ENCODE peak calls at places on chromosome 21, in six cellular contexts. O, S, B, I, P and V are unnamed samples.

GRCh38 chr21:35481005-35481404 is 431.9 kb upstream of the RUNX1 start:
- DNase-seq in O (no peak), S (no peak), B (no peak), I (no peak), P (no peak), V (no peak)

GRCh38 chr21:45974073-45975016 is 7.2 kb upstream of the COL6A1 start:
- DNase-seq in O (no peak), S (no peak), B (no peak), I (peak; percentile 78), P (peak; percentile 37), V (peak; percentile 64)

GRCh38 chr21:39452965-39453332 is 1.2 kb downstream of the SH3BGR start:
- DNase-seq in O (no peak), S (no peak), B (no peak), I (no peak), P (no peak), V (no peak)

GRCh38 chr21:31220567-31220966 is 123.5 kb downstream of the TIAM1 start:
- DNase-seq in O (no peak), S (no peak), B (no peak), I (no peak), P (no peak), V (no peak)

GRCh38 chr21:41815652-41816582 is 49.1 kb upstream of the RIPK4 start:
- DNase-seq in O (no peak), S (no peak), B (no peak), I (no peak), P (no peak), V (no peak)

GRCh38 chr21:40516336-40516735 is 330.6 kb downstream of the DSCAM start:
- DNase-seq in O (no peak), S (no peak), B (no peak), I (no peak), P (peak; percentile 4), V (no peak)

GRCh38 chr21:32249551-32250280 is 29.1 kb downstream of the MIS18A start:
- DNase-seq in O (no peak), S (no peak), B (no peak), I (no peak), P (no peak), V (no peak)

GRCh38 chr21:46424062-46424591 is 34.6 kb upstream of the DIP2A start:
- DNase-seq in O (no peak), S (no peak), B (no peak), I (no peak), P (no peak), V (no peak)

GRCh38 chr21:14901482-14901958 is 163.3 kb downstream of the NRIP1 start:
- DNase-seq in O (no peak), S (peak; percentile 38), B (no peak), I (peak; percentile 70), P (no peak), V (peak; percentile 28)

GRCh38 chr21:46127239-46128105 is 27.9 kb downstream of the FTCD start:
- DNase-seq in O (no peak), S (no peak), B (no peak), I (no peak), P (peak; percentile 8), V (no peak)

GRCh38 chr21:46397993-46398392 is 60.7 kb upstream of the DIP2A start:
- DNase-seq in O (no peak), S (no peak), B (no peak), I (no peak), P (no peak), V (no peak)

GRCh38 chr21:46078984-46079356 is 18.9 kb upstream of the COL6A2 start:
- DNase-seq in O (no peak), S (no peak), B (no peak), I (no peak), P (no peak), V (no peak)

GRCh38 chr21:34129971-34130597 is 56.7 kb downstream of the MRPS6 start:
- DNase-seq in O (no peak), S (no peak), B (peak; percentile 13), I (peak; percentile 55), P (no peak), V (no peak)

GRCh38 chr21:42101246-42101645 is 30.1 kb downstream of the UMODL1 start:
- DNase-seq in O (no peak), S (no peak), B (no peak), I (no peak), P (no peak), V (no peak)

GRCh38 chr21:41604583-41605041 is 96.7 kb upstream of the TMPRSS2 start:
- DNase-seq in O (no peak), S (no peak), B (no peak), I (no peak), P (no peak), V (no peak)

GRCh38 chr21:39451332-39452206 is at the start of gene SH3BGR:
- DNase-seq in O (no peak), S (no peak), B (peak; percentile 35), I (no peak), P (peak; percentile 36), V (no peak)

GRCh38 chr21:29077651-29078090 is 4.2 kb upstream of the CCT8 start:
- DNase-seq in O (no peak), S (peak; percentile 47), B (no peak), I (peak; percentile 68), P (no peak), V (no peak)

GRCh38 chr21:29190920-29191319 is 60.5 kb downstream of the MAP3K7CL start:
- DNase-seq in O (no peak), S (no peak), B (no peak), I (peak; percentile 95), P (no peak), V (no peak)

GRCh38 chr21:28828981-28829380 is 163.7 kb downstream of the LTN1 start:
- DNase-seq in O (no peak), S (no peak), B (no peak), I (no peak), P (no peak), V (no peak)

GRCh38 chr21:46284077-46284644 is 1.2 kb downstream of the MCM3AP start:
- DNase-seq in O (no peak), S (no peak), B (no peak), I (no peak), P (no peak), V (no peak)

GRCh38 chr21:45901061-45901690 is 80.4 kb upstream of the COL6A1 start:
- DNase-seq in O (no peak), S (no peak), B (no peak), I (no peak), P (no peak), V (no peak)

GRCh38 chr21:33028271-33028670 is 2.5 kb downstream of the OLIG2 start:
- DNase-seq in O (no peak), S (peak; percentile 34), B (no peak), I (no peak), P (no peak), V (peak; percentile 43)

GRCh38 chr21:32021319-32022027 is 148.7 kb downstream of the HUNK start:
- DNase-seq in O (no peak), S (no peak), B (peak; percentile 50), I (no peak), P (no peak), V (no peak)

GRCh38 chr21:38976900-38977299 is 171.2 kb downstream of the ETS2 start:
- DNase-seq in O (no peak), S (no peak), B (no peak), I (no peak), P (no peak), V (no peak)

DNA sequence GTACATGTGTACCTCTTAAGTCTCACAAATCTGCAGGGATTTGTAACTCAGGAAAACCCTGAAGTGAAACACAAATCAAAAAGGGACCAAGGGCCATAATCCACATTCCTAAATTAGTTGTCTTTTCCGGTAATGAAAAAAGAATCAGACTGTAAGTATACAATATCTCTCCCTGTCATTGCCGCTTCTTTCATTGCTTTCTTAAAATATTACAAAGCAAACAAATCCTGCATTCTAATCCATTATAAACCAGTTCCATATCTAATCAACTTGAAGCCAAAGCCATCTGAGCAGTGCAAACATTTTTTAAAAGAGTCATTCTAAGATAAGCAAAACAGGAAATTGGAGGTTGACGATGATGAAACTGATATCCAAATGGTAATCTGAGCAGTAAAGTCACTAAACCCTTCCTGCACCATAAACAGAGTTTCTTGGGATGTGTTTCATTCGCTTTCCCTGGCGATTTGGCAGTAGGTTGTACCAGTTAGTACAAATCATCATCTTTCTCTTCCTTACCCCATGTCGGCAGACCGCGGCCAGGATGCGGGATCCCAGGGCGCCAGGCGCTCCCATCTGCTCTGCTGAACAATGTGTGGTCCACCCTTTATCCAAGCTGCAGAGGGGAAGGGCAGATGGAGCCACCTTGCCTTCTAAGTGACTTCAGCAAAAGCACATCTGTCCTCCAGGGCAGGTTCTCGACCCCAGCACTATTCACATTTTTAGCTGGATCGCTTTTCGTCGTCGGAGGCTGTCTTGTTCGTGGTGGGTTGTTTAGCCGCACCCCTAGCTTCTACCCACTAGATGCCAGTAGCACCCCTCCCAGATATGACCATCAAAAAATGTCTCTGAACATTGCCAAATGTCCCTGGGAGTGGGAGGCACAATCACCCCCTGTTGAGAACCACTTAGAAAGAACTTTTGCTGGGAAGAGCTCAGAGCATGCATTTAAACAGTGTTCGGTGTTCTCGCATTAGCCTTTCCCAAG is 58.4 kb upstream of the SIM2 start:
- DNase-seq in O (no peak), S (no peak), B (no peak), I (peak; percentile 18), P (no peak), V (no peak)
- TF ChIP-seq CTCF in O (no peak), S (no peak), B (no peak), I (peak; percentile 21), P (no peak), V (no peak)

GRCh38 chr21:22115746-22116145 is 1117.5 kb downstream of the NCAM2 start:
- DNase-seq in O (no peak), S (no peak), B (no peak), I (no peak), P (no peak), V (no peak)

GRCh38 chr21:22125581-22125980 is 1127.4 kb downstream of the NCAM2 start:
- DNase-seq in O (no peak), S (no peak), B (no peak), I (no peak), P (no peak), V (no peak)

GRCh38 chr21:22120616-22121266 is 1122.5 kb downstream of the NCAM2 start:
- DNase-seq in O (no peak), S (no peak), B (no peak), I (peak; percentile 16), P (peak; percentile 4), V (no peak)
- TF ChIP-seq CTCF in O (peak; percentile 56), S (no peak), B (peak; percentile 48), I (peak; percentile 37), P (peak; percentile 28), V (no peak)

GRCh38 chr21:44013380-44014088 is 1.4 kb downstream of the TRAPPC10 start:
- DNase-seq in O (no peak), S (peak; percentile 62), B (peak; percentile 62), I (peak; percentile 48), P (no peak), V (peak; percentile 55)

GRCh38 chr21:44010429-44010828 is 1.7 kb upstream of the TRAPPC10 start:
- DNase-seq in O (no peak), S (no peak), B (no peak), I (peak; percentile 71), P (peak; percentile 30), V (no peak)

GRCh38 chr21:44011123-44011773 is 861 bp upstream of the TRAPPC10 start:
- DNase-seq in O (no peak), S (no peak), B (no peak), I (no peak), P (peak; percentile 51), V (no peak)

GRCh38 chr21:44011774-44012473 is at the start of gene TRAPPC10:
- DNase-seq in O (peak; percentile 68), S (peak; percentile 96), B (peak; percentile 89), I (peak; percentile 93), P (peak; percentile 84), V (peak; percentile 95)

GRCh38 chr21:44012474-44013379 is 618 bp downstream of the TRAPPC10 start:
- DNase-seq in O (peak; percentile 41), S (peak; percentile 97), B (peak; percentile 63), I (peak; percentile 42), P (peak; percentile 77), V (peak; percentile 91)
- TF ChIP-seq CTCF in O (peak; percentile 40), S (peak; percentile 63), B (peak; percentile 17), I (no peak), P (no peak), V (peak; percentile 67)

GRCh38 chr21:27694667-27695066 is 727.8 kb upstream of the ADAMTS5 start:
- DNase-seq in O (no peak), S (no peak), B (no peak), I (no peak), P (no peak), V (no peak)
- TF ChIP-seq CTCF in O (no peak), S (no peak), B (no peak), I (no peak), P (no peak), V (no peak)